ENCODE peak calls at places on chromosomes 7 and 10, in five cellular contexts. A, U, T, B and S are unnamed samples.

GRCh38 chr7:38229386-38229785 is 44.0 kb downstream of the TARP start:
- DNase-seq in U (peak), T (no peak), B (no peak), A (peak), S (no peak)

GRCh38 chr10:34507217-34507616 is 307.9 kb downstream of the PARD3 start:
- DNase-seq in B (no peak), T (no peak), A (no peak), U (no peak), S (no peak)

GRCh38 chr10:90313548-90314325 is 544.1 kb downstream of the HTR7 start:
- DNase-seq in U (peak), T (peak), B (no peak), A (peak), S (no peak)

GRCh38 chr7:123573371-123573770 is 15.8 kb upstream of the NDUFA5 start:
- DNase-seq in U (no peak), B (no peak), T (no peak), A (no peak), S (no peak)

GRCh38 chr10:71438761-71439160 is 42.0 kb downstream of the CDH23 start:
- DNase-seq in A (no peak), B (no peak), T (no peak), U (no peak), S (no peak)

GRCh38 chr7:76372984-76373833 is 14.4 kb upstream of the YWHAG start:
- DNase-seq in B (no peak), A (peak), T (no peak), U (peak), S (no peak)

GRCh38 chr7:50994753-50995319 is 212.1 kb upstream of the GRB10 start:
- DNase-seq in T (no peak), U (no peak), B (no peak), A (no peak), S (no peak)

GRCh38 chr7:114875171-114875570 is 46.7 kb upstream of the MDFIC start:
- DNase-seq in T (no peak), B (no peak), U (no peak), A (no peak), S (no peak)

GRCh38 chr10:101224060-101224909 is 5.0 kb downstream of the LBX1 start:
- DNase-seq in B (no peak), T (no peak), U (no peak), A (no peak), S (no peak)

GRCh38 chr7:142477079-142477651 is 219.3 kb upstream of the PRSS58 start:
- DNase-seq in U (peak), T (no peak), A (peak), B (no peak), S (no peak)

GRCh38 chr10:99328579-99329237 is 448 bp upstream of the CNNM1 start:
- DNase-seq in T (no peak), B (no peak), A (no peak), U (peak), S (no peak)

GRCh38 chr7:123204206-123204835 is 4.6 kb upstream of the SLC13A1 start:
- DNase-seq in U (no peak), B (no peak), T (no peak), A (no peak), S (no peak)

GRCh38 chr10:5534880-5535856 is 10.4 kb downstream of the CALML3 start:
- DNase-seq in U (peak), T (no peak), A (no peak), B (no peak), S (peak)

GRCh38 chr7:127651556-127652332 is at the start of gene SND1:
- DNase-seq in B (peak), U (peak), A (peak), T (peak), S (peak)
- TF ChIP-seq CTCF in B (no peak), U (no peak), A (no peak), T (no peak), S (no peak)

GRCh38 chr7:23449941-23450340 is 20.4 kb downstream of the IGF2BP3 start:
- DNase-seq in B (no peak), U (no peak), A (no peak), T (no peak), S (no peak)
- TF ChIP-seq CTCF in B (no peak), U (no peak), A (no peak), T (no peak), S (no peak)

GRCh38 chr7:31648288-31648687 is 38.7 kb upstream of the PPP1R17 start:
- DNase-seq in A (peak), U (peak), T (no peak), B (no peak), S (no peak)
- TF ChIP-seq CTCF in A (peak), U (peak), T (no peak), B (peak), S (no peak)

GRCh38 chr10:88881335-88881734 is 1.3 kb downstream of the STAMBPL1 start:
- DNase-seq in A (no peak), U (peak), T (no peak), B (no peak), S (no peak)

GRCh38 chr10:88881922-88882645 is 2.0 kb downstream of the STAMBPL1 start:
- DNase-seq in T (no peak), A (no peak), B (no peak), U (no peak), S (no peak)

GRCh38 chr10:88883443-88883799 is 3.4 kb downstream of the STAMBPL1 start:
- DNase-seq in B (no peak), A (no peak), T (no peak), U (no peak), S (no peak)

GRCh38 chr10:88879754-88880286 is at the start of gene STAMBPL1:
- DNase-seq in U (peak), A (no peak), B (peak), T (no peak), S (no peak)

GRCh38 chr10:88880287-88881094 is 446 bp downstream of the STAMBPL1 start:
- DNase-seq in A (peak), T (no peak), B (peak), U (peak), S (peak)
- TF ChIP-seq CTCF in A (peak), T (peak), B (no peak), U (no peak), S (peak)

DNA sequence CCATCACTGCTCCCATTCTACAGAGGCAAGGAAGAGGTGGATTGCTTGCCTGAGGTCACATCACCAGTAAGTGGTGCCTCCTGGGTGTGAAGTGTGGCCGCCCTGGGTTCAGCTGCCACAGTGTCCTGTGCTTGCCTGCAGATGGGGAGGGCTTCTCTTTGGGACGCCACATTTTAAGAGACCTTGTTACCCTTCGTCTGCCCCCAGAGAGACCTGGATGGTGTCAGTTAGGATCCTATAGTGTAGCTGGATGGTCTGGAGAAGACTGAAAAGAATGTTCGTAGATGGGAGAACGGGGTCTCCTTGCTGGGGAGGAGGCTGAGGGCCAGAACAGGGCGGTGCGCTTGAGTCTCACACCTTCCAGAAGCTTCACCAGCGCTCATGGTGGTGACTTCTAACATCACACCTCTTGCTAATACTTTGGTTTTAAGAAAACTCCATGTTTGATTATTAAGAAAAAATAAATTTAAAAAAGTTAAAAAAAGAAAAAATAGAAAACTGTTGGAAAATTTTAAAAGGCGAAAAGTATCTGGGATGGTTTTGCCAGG is 2.3 kb downstream of the DOCK1 start:
- DNase-seq in B (no peak), U (no peak), A (no peak), T (no peak), S (no peak)
- TF ChIP-seq CTCF in B (peak), U (no peak), A (peak), T (no peak), S (no peak)

DNA sequence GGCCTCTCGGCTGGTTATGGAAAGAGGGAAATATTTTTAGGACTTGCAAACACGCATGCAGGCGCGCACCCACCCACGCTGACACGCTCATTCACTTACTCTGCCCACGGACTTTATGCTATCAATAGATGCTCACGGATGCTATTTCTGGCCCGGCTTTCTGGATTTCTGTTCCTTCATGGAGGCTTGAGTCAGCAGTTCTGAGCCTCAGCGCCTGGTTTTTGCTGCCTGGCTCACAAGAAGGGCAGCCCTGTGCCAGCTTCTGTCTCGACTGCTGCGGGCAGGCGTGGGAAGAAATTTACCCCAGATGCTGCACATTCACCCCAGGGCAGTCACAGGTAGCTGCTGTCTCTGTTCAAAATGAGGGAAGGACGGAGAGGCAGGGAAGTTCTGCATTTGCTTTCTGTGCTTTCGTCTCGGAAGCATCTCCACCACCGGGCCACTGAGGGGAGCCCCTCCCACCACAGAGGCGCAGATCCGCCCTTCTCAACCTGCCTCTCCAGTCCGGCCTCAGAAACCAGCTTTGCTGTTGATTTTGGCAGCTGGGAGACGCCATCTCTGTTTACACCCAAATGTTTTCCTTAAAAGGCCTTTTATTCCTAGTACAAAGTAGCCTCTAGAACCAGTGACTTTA is 116.2 kb upstream of the BTBD16 start:
- DNase-seq in U (peak), A (peak), T (no peak), B (no peak), S (peak)
- TF ChIP-seq CTCF in U (no peak), A (peak), T (no peak), B (no peak), S (no peak)

DNA sequence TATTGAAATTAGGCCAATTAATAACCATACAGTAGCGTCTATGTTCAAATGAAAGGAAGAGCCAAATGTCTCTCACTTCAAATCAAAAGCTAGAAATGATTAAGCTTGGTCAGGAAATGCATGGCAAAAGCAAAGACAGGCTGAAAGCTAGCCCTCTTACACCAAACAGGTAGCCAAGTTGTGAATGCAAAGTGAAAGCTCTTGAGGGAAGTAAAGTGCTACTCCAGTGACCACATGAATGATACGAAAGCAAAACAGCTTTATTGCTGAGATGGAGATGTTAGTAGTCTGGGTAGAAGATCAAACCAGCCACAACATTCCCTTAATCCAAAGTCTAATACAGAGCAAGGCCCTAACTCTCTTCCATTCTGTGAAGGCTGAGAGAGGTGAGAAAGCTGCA is 123.8 kb downstream of the TEX36 start:
- DNase-seq in T (no peak), B (no peak), A (no peak), U (no peak), S (no peak)
- TF ChIP-seq CTCF in T (no peak), B (no peak), A (no peak), U (no peak), S (no peak)

DNA sequence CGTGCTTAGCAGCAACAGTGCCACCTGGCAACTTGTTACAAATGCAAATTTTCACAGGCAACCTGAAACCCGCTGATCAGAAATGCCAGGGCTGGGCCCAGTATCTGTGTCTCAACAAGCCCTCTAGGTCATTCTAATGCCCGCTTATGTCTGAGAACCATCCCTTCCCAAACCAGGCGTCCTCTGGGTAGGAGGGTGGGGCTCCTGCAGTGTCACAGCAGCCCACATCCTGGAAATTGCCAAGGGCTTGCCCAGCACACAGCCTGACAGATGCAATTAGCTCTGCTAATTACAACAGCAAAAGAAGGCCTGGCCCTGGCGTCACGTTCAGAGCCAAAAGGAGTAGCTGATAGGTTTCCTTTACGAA is 15.9 kb downstream of the ITPRIP start:
- DNase-seq in B (no peak), A (no peak), T (no peak), U (no peak), S (no peak)
- TF ChIP-seq CTCF in B (no peak), A (no peak), T (no peak), U (no peak), S (no peak)

GRCh38 chr7:129689995-129690581 is 78.6 kb downstream of the NRF1 start:
- DNase-seq in A (no peak), T (no peak), U (no peak), B (no peak), S (no peak)
- TF ChIP-seq CTCF in A (no peak), T (no peak), U (no peak), B (no peak), S (no peak)